ENCODE peak calls at places on chromosomes 7 and 10, in seven cellular contexts. W is stimulated activated CD4-positive, alpha-beta T cell treated with anti-CD3 and anti-CD28 coated beads, Interleukin-15, amount 100 ng/mL, for 48 hours; P is astrocyte of the spinal cord; A is RCC 7860; H is effector memory CD8-positive, alpha-beta T cell; Q is transverse colon; G is activated naive CD4-positive, alpha-beta T cell treated with anti-CD3 and anti-CD28 coated beads for 36 hours. L is an unnamed sample.

GRCh38 chr7:21911341-21911875 is 34.3 kb downstream of the CDCA7L start:
- DNase-seq in W (no peak), P (peak), A (no peak), H (no peak), Q (no peak), G (no peak), L (no peak)

GRCh38 chr10:104678658-104679057 is 37.6 kb downstream of the SORCS3 start:
- DNase-seq in W (no peak), P (no peak), A (no peak), H (no peak), Q (no peak), G (no peak), L (no peak)

GRCh38 chr7:22137026-22137425 is 191.3 kb upstream of the CDCA7L start:
- DNase-seq in W (no peak), P (peak), A (no peak), H (no peak), Q (no peak), G (no peak), L (no peak)

GRCh38 chr10:17213646-17214349 is 12.3 kb upstream of the TRDMT1 start:
- DNase-seq in W (no peak), P (peak), A (peak), H (no peak), Q (no peak), G (no peak), L (no peak)

GRCh38 chr10:102621418-102622325 is 22.6 kb upstream of the TRIM8 start:
- DNase-seq in W (no peak), P (peak), A (no peak), H (no peak), Q (no peak), G (no peak), L (no peak)

GRCh38 chr7:155341463-155341983 is 43.8 kb downstream of the INSIG1 start:
- DNase-seq in W (no peak), P (no peak), A (no peak), H (no peak), Q (no peak), G (no peak), L (no peak)

GRCh38 chr10:73094249-73094850 is 2.3 kb downstream of the P4HA1 start:
- DNase-seq in W (no peak), P (peak), A (no peak), H (no peak), Q (no peak), G (no peak), L (no peak)

GRCh38 chr10:49225218-49225876 is 37.2 kb upstream of the TMEM273 start:
- DNase-seq in W (no peak), P (no peak), A (no peak), H (no peak), Q (no peak), G (no peak), L (no peak)

GRCh38 chr7:455110-455928 is 64.3 kb downstream of the PDGFA start:
- DNase-seq in W (no peak), P (no peak), A (no peak), H (no peak), Q (peak), G (no peak), L (peak)

GRCh38 chr7:27652518-27652917 is 10.2 kb downstream of the HIBADH start:
- DNase-seq in W (no peak), P (no peak), A (no peak), H (no peak), Q (no peak), G (no peak), L (no peak)

GRCh38 chr10:89458289-89458688 is 43.9 kb downstream of the IFIT5 start:
- DNase-seq in W (no peak), P (peak), A (peak), H (no peak), Q (no peak), G (no peak), L (no peak)

GRCh38 chr7:30168800-30169584 is 34.2 kb downstream of the MTURN start:
- DNase-seq in W (no peak), P (peak), A (peak), H (no peak), Q (no peak), G (no peak), L (no peak)

GRCh38 chr7:11358637-11359036 is 385.0 kb downstream of the PHF14 start:
- DNase-seq in W (no peak), P (no peak), A (no peak), H (no peak), Q (no peak), G (no peak), L (no peak)

L was measured in osteocyte.